ENCODE peak calls at places on chromosomes 2 and 18, in nine cellular contexts. O is Right ventricle myocardium superior; N is GF-D8; H is DMS153; L is astrocyte; E is NCI-H524 treated with DMSO at 0.1 percent for 48 hours; F is cardiac fibroblast; M is CD4-positive, CD25-positive, alpha-beta regulatory T cell; Z is amniotic stem cell. S is an unnamed sample.

GRCh38 chr2:23432531-23432930 is 47.6 kb downstream of the KLHL29 start:
- DNase-seq in O (no peak), N (no peak), H (no peak), L (no peak), E (no peak), F (no peak), M (no peak), Z (no peak), S (no peak)

GRCh38 chr2:179049546-179050311 is at the start of gene CCDC141:
- DNase-seq in O (no peak), N (no peak), H (peak), L (no peak), E (no peak), F (peak), M (peak), Z (no peak), S (no peak)

GRCh38 chr2:9004338-9005204 is 1.1 kb upstream of the MBOAT2 start:
- DNase-seq in O (no peak), N (no peak), H (no peak), L (peak), E (no peak), F (no peak), M (no peak), Z (peak), S (no peak)

GRCh38 chr2:230417436-230417835 is 1.4 kb downstream of the SP100 start:
- DNase-seq in O (no peak), N (no peak), H (no peak), L (no peak), E (no peak), F (no peak), M (no peak), Z (no peak), S (no peak)

GRCh38 chr2:191165190-191165643 is 14.4 kb upstream of the STAT4 start:
- DNase-seq in O (no peak), N (no peak), H (peak), L (no peak), E (no peak), F (peak), M (peak), Z (peak), S (peak)

GRCh38 chr2:115483631-115484030 is 1041.2 kb downstream of the DPP10 start:
- DNase-seq in O (no peak), N (no peak), H (no peak), L (no peak), E (no peak), F (no peak), M (no peak), Z (no peak), S (no peak)

GRCh38 chr18:34787931-34788532 is 77.9 kb downstream of the DTNA start:
- DNase-seq in O (peak), N (peak), H (peak), L (peak), E (peak), F (peak), M (peak), Z (peak), S (no peak)

GRCh38 chr18:75439356-75439755 is 11.9 kb upstream of the SMIM21 start:
- DNase-seq in O (no peak), N (no peak), H (peak), L (no peak), E (peak), F (no peak), M (no peak), Z (no peak), S (no peak)

GRCh38 chr18:67456691-67457090 is 59.8 kb downstream of the DSEL start:
- DNase-seq in O (no peak), N (no peak), H (no peak), L (no peak), E (no peak), F (peak), M (no peak), Z (no peak), S (no peak)

GRCh38 chr2:18623782-18624181 is 34.4 kb upstream of the NT5C1B start:
- DNase-seq in O (no peak), N (no peak), H (no peak), L (peak), E (no peak), F (peak), M (no peak), Z (no peak), S (peak)

GRCh38 chr2:9315280-9315847 is 108.0 kb downstream of the ITGB1BP1 start:
- DNase-seq in O (no peak), N (no peak), H (no peak), L (no peak), E (no peak), F (no peak), M (no peak), Z (no peak), S (no peak)

GRCh38 chr2:100877555-100877954 is 57.6 kb downstream of the NPAS2 start:
- DNase-seq in O (no peak), N (no peak), H (no peak), L (peak), E (no peak), F (peak), M (no peak), Z (no peak), S (no peak)

GRCh38 chr2:42125887-42126594 is 43.1 kb upstream of the EML4 start:
- DNase-seq in O (no peak), N (no peak), H (peak), L (peak), E (no peak), F (peak), M (no peak), Z (no peak), S (no peak)

S was measured in stromal cell of bone marrow.